ENCODE peak calls at places on chromosomes 13 and 19, in five cellular contexts. Z is esophagus squamous epithelium, A is fibroblast of lung, K is stomach, Q is upper lobe of left lung. S is an unnamed sample.

GRCh38 chr19:38135150-38135998 is 88.6 kb downstream of the DPF1 start:
- DNase-seq in Z (no peak), A (peak; percentile 11), K (no peak), Q (no peak), S (no peak)

GRCh38 chr19:50669319-50670101 is 20.3 kb downstream of the C19orf81 start:
- DNase-seq in Z (no peak), A (peak; percentile 25), K (peak; percentile 30), Q (no peak), S (no peak)

GRCh38 chr13:36905944-36906343 is 14.1 kb downstream of the SMAD9 start:
- DNase-seq in Z (no peak), A (no peak), K (no peak), Q (no peak), S (no peak)

GRCh38 chr19:54881884-54882283 is 7.8 kb downstream of the FCAR start:
- DNase-seq in Z (no peak), A (no peak), K (no peak), Q (peak; percentile 49), S (no peak)

GRCh38 chr13:97977376-97977705 is 23.9 kb downstream of the IPO5 start:
- DNase-seq in Z (no peak), A (peak; percentile 28), K (no peak), Q (no peak), S (no peak)

GRCh38 chr19:39297931-39298634 is 1.9 kb downstream of the IFNL1 start:
- DNase-seq in Z (no peak), A (no peak), K (peak; percentile 40), Q (peak; percentile 79), S (no peak)

GRCh38 chr19:3162418-3163229 is 15.9 kb upstream of the S1PR4 start:
- DNase-seq in Z (no peak), A (no peak), K (no peak), Q (peak; percentile 85), S (no peak)

GRCh38 chr13:79995334-79995733 is 345.6 kb downstream of the SPRY2 start:
- DNase-seq in Z (no peak), A (peak; percentile 29), K (no peak), Q (no peak), S (no peak)

GRCh38 chr19:36266375-36266961 is 51.6 kb downstream of the ZNF146 start:
- DNase-seq in Z (no peak), A (no peak), K (no peak), Q (peak; percentile 78), S (no peak)

GRCh38 chr19:19657397-19657783 is 6.1 kb downstream of the ATP13A1 start:
- DNase-seq in Z (no peak), A (no peak), K (no peak), Q (no peak), S (no peak)

GRCh38 chr13:89660752-89661151 is 1686.7 kb upstream of the MIR17HG start:
- DNase-seq in Z (no peak), A (no peak), K (no peak), Q (no peak), S (no peak)

GRCh38 chr13:106835477-106835876 is 267.5 kb upstream of the ARGLU1 start:
- DNase-seq in Z (no peak), A (no peak), K (no peak), Q (no peak), S (no peak)

GRCh38 chr19:41225238-41226052 is 6.4 kb downstream of the AXL start:
- DNase-seq in Z (no peak), A (peak; percentile 99), K (peak; percentile 35), Q (no peak), S (peak; percentile 56)

GRCh38 chr13:33642374-33643065 is 175.4 kb upstream of the RFC3 start:
- DNase-seq in Z (no peak), A (peak; percentile 96), K (no peak), Q (no peak), S (no peak)

GRCh38 chr19:861756-862528 is 2.5 kb downstream of the CFD start:
- DNase-seq in Z (no peak), A (peak; percentile 34), K (no peak), Q (peak; percentile 93), S (no peak)

GRCh38 chr19:51505904-51506303 is 4.3 kb upstream of the SIGLEC12 start:
- DNase-seq in Z (no peak), A (no peak), K (no peak), Q (no peak), S (no peak)

GRCh38 chr13:52599037-52599852 is 43.0 kb upstream of the HNRNPA1L2 start:
- DNase-seq in Z (no peak), A (peak; percentile 59), K (no peak), Q (no peak), S (no peak)

GRCh38 chr19:19379527-19379926 is 25.9 kb upstream of the GATAD2A start:
- DNase-seq in Z (no peak), A (no peak), K (no peak), Q (no peak), S (no peak)

GRCh38 chr19:16737909-16738308 is 18.3 kb downstream of the NWD1 start:
- DNase-seq in Z (no peak), A (peak; percentile 79), K (no peak), Q (no peak), S (no peak)

GRCh38 chr19:35828694-35829301 is 16.2 kb upstream of the PRODH2 start:
- DNase-seq in Z (no peak), A (peak; percentile 73), K (peak; percentile 60), Q (no peak), S (peak; percentile 41)

GRCh38 chr19:31715249-31715944 is 366.2 kb upstream of the TSHZ3 start:
- DNase-seq in Z (no peak), A (peak; percentile 74), K (no peak), Q (peak; percentile 47), S (no peak)

GRCh38 chr13:102260256-102260655 is 141.6 kb downstream of the FGF14 start:
- DNase-seq in Z (no peak), A (no peak), K (no peak), Q (no peak), S (no peak)

GRCh38 chr13:108962652-108963051 is 333.2 kb downstream of the MYO16 start:
- DNase-seq in Z (no peak), A (peak; percentile 28), K (no peak), Q (no peak), S (no peak)

GRCh38 chr19:38769635-38770211 is 3.6 kb downstream of the LGALS7 start:
- DNase-seq in Z (peak; percentile 76), A (peak; percentile 71), K (peak; percentile 92), Q (peak; percentile 99), S (peak; percentile 91)

GRCh38 chr13:53499551-53499950 is 470.9 kb downstream of the OLFM4 start:
- DNase-seq in Z (no peak), A (no peak), K (no peak), Q (no peak), S (no peak)

GRCh38 chr19:44451687-44452086 is 3.4 kb upstream of the ZNF229 start:
- DNase-seq in Z (no peak), A (no peak), K (no peak), Q (peak; percentile 46), S (no peak)

GRCh38 chr19:38739440-38740251 is 4.6 kb downstream of the CAPN12 start:
- DNase-seq in Z (no peak), A (no peak), K (no peak), Q (peak; percentile 58), S (no peak)

GRCh38 chr19:13103961-13104847 is 1.5 kb upstream of the LYL1 start:
- DNase-seq in Z (peak; percentile 57), A (no peak), K (peak; percentile 45), Q (peak; percentile 94), S (no peak)

GRCh38 chr13:25571237-25571636 is 199.5 kb downstream of the ATP8A2 start:
- DNase-seq in Z (no peak), A (no peak), K (no peak), Q (no peak), S (no peak)
- TF ChIP-seq CTCF in Z (no peak), A (no peak), K (no peak), Q (no peak), S (no peak)

GRCh38 chr13:28138012-28138755 is at the start of gene PAN3:
- DNase-seq in Z (peak; percentile 69), A (peak; percentile 92), K (peak; percentile 94), Q (peak; percentile 99), S (peak; percentile 75)
- TF ChIP-seq CTCF in Z (no peak), A (peak; percentile 2), K (no peak), Q (no peak), S (no peak)

GRCh38 chr19:49664171-49665070 is 1.2 kb downstream of the IRF3 start:
- DNase-seq in Z (peak; percentile 52), A (peak; percentile 69), K (peak; percentile 93), Q (peak; percentile 97), S (peak; percentile 94)
- TF ChIP-seq CTCF in Z (no peak), A (no peak), K (no peak), Q (no peak), S (no peak)

GRCh38 chr13:88068316-88068715 is 397.1 kb downstream of the SLITRK5 start:
- DNase-seq in Z (no peak), A (no peak), K (no peak), Q (no peak), S (no peak)

GRCh38 chr13:88071371-88071770 is 400.2 kb downstream of the SLITRK5 start:
- DNase-seq in Z (no peak), A (no peak), K (no peak), Q (no peak), S (no peak)

GRCh38 chr13:88066847-88067246 is 395.7 kb downstream of the SLITRK5 start:
- DNase-seq in Z (no peak), A (no peak), K (no peak), Q (no peak), S (no peak)

GRCh38 chr13:88063741-88064140 is 392.6 kb downstream of the SLITRK5 start:
- DNase-seq in Z (no peak), A (no peak), K (no peak), Q (no peak), S (no peak)

DNA sequence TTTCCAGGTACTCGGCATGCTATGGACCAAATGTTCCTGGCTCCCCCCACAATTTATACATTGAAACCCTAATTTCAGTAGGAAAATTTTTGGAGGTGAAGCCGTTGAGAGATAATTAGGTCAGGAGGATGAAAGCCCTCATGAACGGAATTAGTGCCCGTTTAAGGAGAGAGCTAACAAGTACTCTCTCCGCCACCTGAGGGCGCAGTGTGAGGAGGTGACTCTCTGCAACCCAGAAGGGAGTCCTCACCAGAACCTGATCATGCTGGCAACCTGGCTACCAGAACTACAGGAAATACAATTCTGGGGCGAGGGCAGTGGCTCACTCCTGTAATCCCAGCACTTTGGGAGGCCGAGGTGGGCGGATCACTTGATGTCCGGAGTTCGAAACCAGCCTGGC is 397.8 kb downstream of the SLITRK5 start:
- DNase-seq in Z (no peak), A (no peak), K (no peak), Q (no peak), S (no peak)
- TF ChIP-seq CTCF in Z (no peak), A (no peak), K (no peak), Q (no peak), S (no peak)

GRCh38 chr19:47430041-47430802 is 10.9 kb upstream of the MEIS3 start:
- DNase-seq in Z (no peak), A (peak; percentile 36), K (peak; percentile 53), Q (peak; percentile 87), S (no peak)
- TF ChIP-seq CTCF in Z (no peak), A (peak; percentile 26), K (peak; percentile 14), Q (no peak), S (no peak)